ENCODE peak calls at places on chromosomes 16 and 17, in nine cellular contexts. A, Y, C, J, W, S, Z, H and K are unnamed samples.

GRCh38 chr16:82895843-82896242 is 269.1 kb downstream of the CDH13 start:
- DNase-seq in J (no peak), S (no peak), C (no peak), H (no peak), W (no peak), Z (no peak), Y (no peak), A (no peak), K (no peak)

GRCh38 chr16:68642436-68643064 is 2.6 kb upstream of the CDH3 start:
- DNase-seq in Y (peak; percentile 28), J (no peak), H (peak; percentile 95), S (peak; percentile 91), W (no peak), C (peak; percentile 89), Z (peak; percentile 76), A (no peak), K (peak; percentile 59)

GRCh38 chr17:48995332-48995870 is 1.8 kb upstream of the IGF2BP1 start:
- DNase-seq in A (no peak), J (no peak), W (no peak), H (peak; percentile 90), Z (no peak), Y (no peak), C (peak; percentile 85), S (peak; percentile 85), K (no peak)

GRCh38 chr17:79372470-79373238 is 238.2 kb downstream of the RBFOX3 start:
- DNase-seq in W (no peak), Z (no peak), Y (no peak), H (no peak), C (no peak), J (no peak), S (no peak), A (no peak), K (no peak)

GRCh38 chr16:49528035-49528434 is 154.4 kb downstream of the C16orf78 start:
- DNase-seq in Z (no peak), J (no peak), C (no peak), W (no peak), A (no peak), S (no peak), Y (peak; percentile 28), H (no peak), K (no peak)

GRCh38 chr17:40093580-40094201 is 6.7 kb downstream of the NR1D1 start:
- DNase-seq in H (no peak), W (no peak), S (peak; percentile 1), J (no peak), Y (no peak), C (no peak), A (peak; percentile 42), Z (no peak), K (peak; percentile 35)

GRCh38 chr17:77529328-77529650 is 388.5 kb downstream of the SEC14L1 start:
- DNase-seq in J (no peak), S (no peak), C (peak; percentile 71), A (no peak), H (no peak), W (no peak), Z (no peak), Y (no peak), K (no peak)

GRCh38 chr17:78356163-78356713 is 3.6 kb downstream of the SOCS3 start:
- DNase-seq in A (no peak), Y (peak; percentile 51), Z (peak; percentile 75), H (peak; percentile 94), J (peak; percentile 79), C (peak; percentile 92), W (peak; percentile 54), S (peak; percentile 61), K (no peak)

GRCh38 chr16:16083421-16084156 is 134.2 kb downstream of the ABCC1 start:
- DNase-seq in A (no peak), Y (no peak), J (no peak), H (no peak), S (no peak), C (no peak), W (no peak), Z (no peak), K (no peak)

GRCh38 chr17:82681547-82681946 is 17.0 kb downstream of the RAB40B start:
- DNase-seq in Z (no peak), A (no peak), C (no peak), W (no peak), J (no peak), Y (no peak), H (no peak), S (no peak), K (no peak)

GRCh38 chr17:43702636-43703035 is 40.9 kb upstream of the MEOX1 start:
- DNase-seq in S (no peak), W (no peak), A (no peak), Z (no peak), C (peak; percentile 87), Y (peak; percentile 74), J (no peak), H (peak; percentile 83), K (no peak)

GRCh38 chr16:19294156-19294649 is 8.7 kb downstream of the CLEC19A start:
- DNase-seq in S (no peak), J (no peak), Z (peak; percentile 88), Y (peak; percentile 58), H (no peak), A (no peak), C (no peak), W (no peak), K (no peak)

GRCh38 chr17:41551370-41551769 is 20.5 kb downstream of the KRT9 start:
- DNase-seq in Y (no peak), Z (no peak), A (no peak), W (no peak), C (no peak), S (no peak), H (no peak), J (no peak), K (no peak)

GRCh38 chr16:9225527-9226316 is 134.3 kb downstream of the HAPSTR1 start:
- DNase-seq in C (peak; percentile 72), Z (no peak), S (peak; percentile 62), H (peak; percentile 78), W (no peak), A (no peak), Y (no peak), J (no peak), K (no peak)

GRCh38 chr16:88460496-88461169 is 7.6 kb downstream of the ZFPM1 start:
- DNase-seq in S (no peak), H (no peak), J (no peak), Y (no peak), A (no peak), C (no peak), Z (no peak), W (no peak), K (no peak)

GRCh38 chr16:88458039-88458772 is 5.1 kb downstream of the ZFPM1 start:
- DNase-seq in J (no peak), W (no peak), A (no peak), Y (peak; percentile 52), S (no peak), H (no peak), Z (no peak), C (no peak), K (no peak)

GRCh38 chr16:88461291-88462269 is 8.5 kb downstream of the ZFPM1 start:
- DNase-seq in W (peak; percentile 61), Z (no peak), H (peak; percentile 82), C (peak; percentile 76), S (peak; percentile 83), J (no peak), Y (peak; percentile 68), A (no peak), K (no peak)

GRCh38 chr16:88458773-88459235 is 5.7 kb downstream of the ZFPM1 start:
- DNase-seq in H (no peak), Z (no peak), W (no peak), J (no peak), C (no peak), S (no peak), Y (no peak), A (no peak), K (no peak)

GRCh38 chr16:88459366-88460055 is 6.4 kb downstream of the ZFPM1 start:
- DNase-seq in H (no peak), Z (no peak), A (no peak), C (no peak), S (no peak), W (no peak), Y (no peak), J (no peak), K (no peak)
- H3K4me1 ChIP-seq in H (peaks cover 20% of the 10 kb centered on the region), Z (peaks cover 33% of the 10 kb centered on the region), A (peaks cover 15% of the 10 kb centered on the region), C (peaks cover 3% of the 10 kb centered on the region), S (peaks cover 22% of the 10 kb centered on the region), W (peaks cover 49% of the 10 kb centered on the region), Y (peaks cover 42% of the 10 kb centered on the region), J (peaks cover 49% of the 10 kb centered on the region), K (peaks cover 11% of the 10 kb centered on the region)

GRCh38 chr17:14808425-14808824 is 456.7 kb downstream of the PMP22 start:
- DNase-seq in S (no peak), H (no peak), W (no peak), Y (no peak), J (no peak), Z (no peak), A (no peak), C (no peak), K (no peak)

GRCh38 chr17:14815079-14815478 is 450.0 kb downstream of the PMP22 start:
- DNase-seq in A (no peak), H (no peak), J (no peak), W (no peak), Y (no peak), S (no peak), Z (no peak), C (no peak), K (no peak)

GRCh38 chr17:14818469-14818868 is 446.7 kb downstream of the PMP22 start:
- DNase-seq in Y (no peak), H (no peak), A (no peak), Z (no peak), W (no peak), S (no peak), C (no peak), J (no peak), K (no peak)

GRCh38 chr17:14813649-14814048 is 451.5 kb downstream of the PMP22 start:
- DNase-seq in Y (peak; percentile 53), C (peak; percentile 92), W (no peak), J (no peak), H (peak; percentile 95), A (no peak), S (peak; percentile 71), Z (peak; percentile 68), K (no peak)
- TF ChIP-seq CTCF in Y (peak; percentile 13), C (peak; percentile 79), W (no peak), J (no peak), H (peak; percentile 66), A (no peak), S (peak; percentile 54), Z (peak; percentile 43), K (no peak)

GRCh38 chr16:71707199-71707598 is 17.3 kb downstream of the PHLPP2 start:
- DNase-seq in W (no peak), A (no peak), S (peak; percentile 78), H (peak; percentile 70), Z (no peak), J (no peak), C (peak; percentile 41), Y (no peak), K (no peak)
- H3K4me1 ChIP-seq in W (no peaks in the 10 kb centered on the region), A (no peaks in the 10 kb centered on the region), S (peaks cover 17% of the 10 kb centered on the region), H (peaks cover 47% of the 10 kb centered on the region), Z (no peaks in the 10 kb centered on the region), J (no peaks in the 10 kb centered on the region), C (peaks cover 19% of the 10 kb centered on the region), Y (no peaks in the 10 kb centered on the region), K (no peaks in the 10 kb centered on the region)

DNA sequence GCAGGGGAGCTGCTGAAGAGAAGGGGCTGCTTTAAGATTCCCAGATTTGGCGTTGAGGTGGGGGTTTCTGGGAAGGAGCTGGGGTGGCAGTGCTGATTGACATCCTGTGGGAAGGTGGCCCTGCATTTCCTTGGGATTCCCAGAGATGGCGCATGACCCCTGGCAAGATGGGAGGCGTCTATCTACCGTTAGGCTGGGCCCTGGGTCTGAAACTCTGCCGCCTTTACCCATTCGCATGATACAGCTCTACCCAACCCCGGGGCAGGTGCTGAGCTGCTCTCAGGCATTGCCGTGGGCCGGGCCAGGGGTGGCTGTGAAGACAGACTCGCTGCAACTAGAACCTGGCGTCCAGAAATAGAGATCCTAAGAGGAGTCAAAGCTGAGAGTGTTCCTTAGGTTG is 9.9 kb upstream of the MVD start:
- DNase-seq in A (peak; percentile 41), S (peak; percentile 74), Y (no peak), W (no peak), H (peak; percentile 93), J (no peak), Z (peak; percentile 48), C (peak; percentile 86), K (no peak)
- TF ChIP-seq CTCF in A (no peak), S (peak; percentile 62), Y (no peak), W (no peak), H (peak; percentile 56), J (no peak), Z (no peak), C (peak; percentile 74), K (no peak)